ENCODE peak calls at places on chromosome 1, in seven cellular contexts. Q is small intestine, W is neuronal stem cell, E is NT2/D1, S is heart left ventricle, A is colonic mucosa, L is upper lobe of left lung. F is an unnamed sample. For H3K4me1, the result is how much of the 10 kb centered on the place peaks cover.

GRCh38 chr1:35894183-35894582 is 11.2 kb downstream of the AGO1 start:
- DNase-seq in Q (no peak), W (no peak), E (no peak), S (peak), A (no peak), L (peak), F (peak)

GRCh38 chr1:194990483-194990882 is 1617.8 kb downstream of the KCNT2 start:
- DNase-seq in Q (no peak), W (no peak), E (no peak), S (no peak), A (no peak), L (no peak), F (no peak)

GRCh38 chr1:168755800-168756418 is 26.9 kb upstream of the DPT start:
- DNase-seq in Q (no peak), W (no peak), E (no peak), S (no peak), A (no peak), L (no peak), F (no peak)

GRCh38 chr1:1672181-1672965 is 13.6 kb upstream of the CDK11B start:
- DNase-seq in Q (no peak), W (no peak), E (no peak), S (no peak), A (no peak), L (no peak), F (no peak)

GRCh38 chr1:93964096-93964776 is 55.0 kb upstream of the GCLM start:
- DNase-seq in Q (no peak), W (no peak), E (no peak), S (no peak), A (no peak), L (no peak), F (no peak)

GRCh38 chr1:3352084-3352951 is 102.1 kb upstream of the ARHGEF16 start:
- DNase-seq in Q (peak), W (peak), E (peak), S (peak), A (peak), L (no peak), F (peak)

GRCh38 chr1:234631721-234632125 is 21.7 kb upstream of the IRF2BP2 start:
- DNase-seq in Q (peak), W (no peak), E (no peak), S (no peak), A (peak), L (no peak), F (no peak)

GRCh38 chr1:64195089-64195410 is 8.4 kb upstream of the UBE2U start:
- DNase-seq in Q (no peak), W (no peak), E (no peak), S (no peak), A (no peak), L (no peak), F (no peak)

GRCh38 chr1:186899577-186899976 is 70.8 kb downstream of the PLA2G4A start:
- DNase-seq in Q (no peak), W (no peak), E (no peak), S (no peak), A (no peak), L (no peak), F (no peak)

GRCh38 chr1:224786533-224787249 is 142.8 kb upstream of the DNAH14 start:
- DNase-seq in Q (no peak), W (no peak), E (no peak), S (no peak), A (no peak), L (no peak), F (no peak)

GRCh38 chr1:101520302-101520701 is 283.5 kb downstream of the S1PR1 start:
- DNase-seq in Q (peak), W (peak), E (peak), S (no peak), A (peak), L (no peak), F (peak)

GRCh38 chr1:227885648-227886502 is 61.9 kb downstream of the WNT9A start:
- DNase-seq in Q (no peak), W (no peak), E (no peak), S (peak), A (peak), L (peak), F (peak)

GRCh38 chr1:227886503-227886961 is 61.2 kb downstream of the WNT9A start:
- DNase-seq in Q (no peak), W (no peak), E (no peak), S (peak), A (peak), L (peak), F (no peak)

GRCh38 chr1:227888404-227889046 is 59.2 kb downstream of the WNT9A start:
- DNase-seq in Q (no peak), W (no peak), E (no peak), S (no peak), A (peak), L (no peak), F (peak)

GRCh38 chr1:227887697-227888403 is 59.9 kb downstream of the WNT9A start:
- DNase-seq in Q (no peak), W (peak), E (no peak), S (peak), A (peak), L (no peak), F (peak)

GRCh38 chr1:227886993-227887696 is 60.6 kb downstream of the WNT9A start:
- DNase-seq in Q (no peak), W (peak), E (no peak), S (peak), A (peak), L (peak), F (peak)
- H3K4me3 ChIP-seq in Q (no peak), W (peak), E (peak), S (peak), A (peak), L (peak), F (peak)

GRCh38 chr1:51237714-51238403 is 1.8 kb downstream of the RNF11 start:
- DNase-seq in Q (peak), W (peak), E (no peak), S (no peak), A (peak), L (no peak), F (peak)
- H3K4me1 ChIP-seq in Q (under half), W (under half), E (under half), S (half or more), A (under half), L (under half), F (under half)

GRCh38 chr1:59484090-59484489 is 187.2 kb downstream of the FGGY start:
- DNase-seq in Q (no peak), W (no peak), E (no peak), S (no peak), A (no peak), L (no peak), F (no peak)
- H3K4me3 ChIP-seq in Q (no peak), W (no peak), E (no peak), S (no peak), A (no peak), L (no peak), F (no peak)

DNA sequence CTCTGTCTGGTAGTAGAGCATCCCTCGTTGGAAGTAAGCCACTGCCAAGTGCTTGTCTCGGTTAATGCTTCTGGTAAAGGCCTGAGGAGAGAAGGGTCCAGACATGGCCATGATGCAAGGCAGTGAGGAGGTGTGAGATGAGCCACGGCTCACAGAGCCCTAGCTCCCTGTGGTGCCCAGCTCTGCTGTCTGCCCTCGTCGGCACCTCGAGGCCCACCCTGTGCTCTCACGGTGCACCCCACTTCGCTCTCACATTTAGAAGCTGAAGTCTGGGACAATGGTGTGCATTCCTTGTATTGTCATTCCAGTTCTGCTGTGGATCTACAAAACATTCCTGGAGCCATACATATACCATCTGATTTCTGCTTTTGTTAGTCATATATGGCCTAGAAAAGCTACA is 3.4 kb downstream of the NCF2 start:
- DNase-seq in Q (no peak), W (no peak), E (peak), S (no peak), A (no peak), L (no peak), F (no peak)
- H3K4me1 ChIP-seq in Q (under half), W (under half), E (under half), S (under half), A (under half), L (under half), F (under half)